ENCODE peak calls at places on chromosomes 2 and 18, in five cellular contexts. M is heart left ventricle, H is psoas muscle, R is choroid plexus epithelial cell, S is GM20000. G is an unnamed sample.

GRCh38 chr18:46577546-46577945 is 79.5 kb downstream of the LOXHD1 start:
- DNase-seq in S (no peak), H (no peak), R (no peak), M (no peak), G (no peak)

GRCh38 chr18:53426656-53427055 is 797.8 kb downstream of the MBD2 start:
- DNase-seq in H (no peak), M (no peak), R (peak), S (no peak), G (no peak)

GRCh38 chr2:66105354-66105753 is 329.6 kb upstream of the MEIS1 start:
- DNase-seq in H (no peak), R (no peak), S (no peak), M (no peak), G (no peak)

GRCh38 chr2:55073278-55073677 is 23.0 kb upstream of the RTN4 start:
- DNase-seq in S (no peak), M (no peak), R (no peak), H (no peak), G (no peak)

GRCh38 chr2:7825591-7826312 is 856.1 kb upstream of the ID2 start:
- DNase-seq in H (no peak), M (no peak), R (peak), S (peak), G (no peak)

GRCh38 chr2:162029287-162029901 is 44.6 kb downstream of the DPP4 start:
- DNase-seq in R (no peak), S (no peak), M (peak), H (peak), G (no peak)

GRCh38 chr2:8304821-8305766 is 376.8 kb upstream of the ID2 start:
- DNase-seq in M (no peak), R (no peak), S (no peak), H (no peak), G (no peak)

GRCh38 chr2:15363142-15363541 is 198.0 kb downstream of the NBAS start:
- DNase-seq in S (no peak), H (no peak), M (no peak), R (peak), G (no peak)

GRCh38 chr18:3007491-3007890 is 5.5 kb downstream of the LPIN2 start:
- DNase-seq in S (no peak), R (no peak), H (no peak), M (no peak), G (no peak)

GRCh38 chr2:23404426-23404825 is 19.4 kb downstream of the KLHL29 start:
- DNase-seq in M (no peak), S (peak), R (peak), H (no peak), G (no peak)

GRCh38 chr2:23381084-23381483 is 3.9 kb upstream of the KLHL29 start:
- DNase-seq in S (no peak), H (peak), M (peak), R (peak), G (no peak)

GRCh38 chr2:147204102-147204501 is 640.7 kb upstream of the ACVR2A start:
- DNase-seq in H (no peak), S (no peak), M (no peak), R (peak), G (no peak)

GRCh38 chr18:44946529-44947113 is 265.9 kb downstream of the SETBP1 start:
- DNase-seq in S (no peak), R (no peak), M (no peak), H (no peak), G (no peak)

GRCh38 chr2:75077909-75078308 is 119.5 kb downstream of the POLE4 start:
- DNase-seq in M (no peak), S (no peak), R (no peak), H (no peak), G (no peak)

DNA sequence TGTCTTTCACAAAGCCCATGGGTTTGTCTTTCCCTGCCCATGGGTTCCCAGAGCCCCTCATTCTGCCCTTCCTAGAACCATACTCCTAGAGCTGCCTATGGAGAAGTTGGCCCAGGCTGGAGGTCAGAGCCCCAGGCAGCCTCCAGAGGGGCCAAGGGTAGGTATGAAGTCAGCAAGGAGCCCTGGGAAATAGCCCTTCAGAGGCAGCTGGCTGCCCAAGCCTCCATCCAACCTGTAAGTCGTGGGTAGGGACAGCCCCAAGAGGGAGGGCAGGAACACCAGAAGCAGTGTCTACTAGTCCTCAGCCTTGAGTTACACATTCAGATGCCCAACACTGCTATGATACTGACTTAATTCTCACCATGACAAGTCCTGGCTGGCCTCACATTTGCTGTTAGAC is 49.5 kb downstream of the TMEM247 start:
- DNase-seq in S (no peak), H (no peak), M (no peak), R (no peak), G (no peak)
- TF ChIP-seq CTCF in S (no peak), H (no peak), M (no peak), R (no peak), G (no peak)

GRCh38 chr18:41396211-41396610 is 558.8 kb upstream of the PIK3C3 start:
- DNase-seq in R (no peak), H (no peak), S (no peak), M (no peak), G (no peak)

GRCh38 chr18:41391616-41392610 is 563.1 kb upstream of the PIK3C3 start:
- DNase-seq in H (peak), S (peak), M (peak), R (peak), G (no peak)

GRCh38 chr18:41389936-41390667 is 564.9 kb upstream of the PIK3C3 start:
- DNase-seq in R (no peak), M (peak), H (no peak), S (no peak), G (no peak)

GRCh38 chr18:41396861-41397260 is 558.2 kb upstream of the PIK3C3 start:
- DNase-seq in S (no peak), M (no peak), R (no peak), H (no peak), G (no peak)

DNA sequence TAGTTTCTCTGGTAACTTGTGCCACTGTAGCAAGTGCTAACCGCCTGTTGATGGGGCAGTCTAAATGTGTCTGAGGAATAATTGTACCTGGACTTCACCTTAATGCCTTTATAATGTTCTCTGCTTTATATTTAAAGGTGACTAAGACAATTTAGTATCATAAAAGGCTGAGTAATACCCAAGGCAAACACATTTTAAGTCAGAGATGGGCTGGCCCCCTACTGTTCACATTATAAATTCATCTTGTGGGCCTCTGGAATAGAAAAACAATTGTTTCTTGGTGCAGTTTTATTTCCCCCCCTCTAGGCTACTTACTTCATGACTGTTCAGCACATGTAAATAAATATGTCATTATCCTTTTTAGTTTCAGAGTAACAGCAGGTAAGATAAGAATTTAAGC is 559.3 kb upstream of the PIK3C3 start:
- DNase-seq in R (peak), S (no peak), H (no peak), M (no peak), G (no peak)
- TF ChIP-seq CTCF in R (peak), S (no peak), H (no peak), M (no peak), G (no peak)

DNA sequence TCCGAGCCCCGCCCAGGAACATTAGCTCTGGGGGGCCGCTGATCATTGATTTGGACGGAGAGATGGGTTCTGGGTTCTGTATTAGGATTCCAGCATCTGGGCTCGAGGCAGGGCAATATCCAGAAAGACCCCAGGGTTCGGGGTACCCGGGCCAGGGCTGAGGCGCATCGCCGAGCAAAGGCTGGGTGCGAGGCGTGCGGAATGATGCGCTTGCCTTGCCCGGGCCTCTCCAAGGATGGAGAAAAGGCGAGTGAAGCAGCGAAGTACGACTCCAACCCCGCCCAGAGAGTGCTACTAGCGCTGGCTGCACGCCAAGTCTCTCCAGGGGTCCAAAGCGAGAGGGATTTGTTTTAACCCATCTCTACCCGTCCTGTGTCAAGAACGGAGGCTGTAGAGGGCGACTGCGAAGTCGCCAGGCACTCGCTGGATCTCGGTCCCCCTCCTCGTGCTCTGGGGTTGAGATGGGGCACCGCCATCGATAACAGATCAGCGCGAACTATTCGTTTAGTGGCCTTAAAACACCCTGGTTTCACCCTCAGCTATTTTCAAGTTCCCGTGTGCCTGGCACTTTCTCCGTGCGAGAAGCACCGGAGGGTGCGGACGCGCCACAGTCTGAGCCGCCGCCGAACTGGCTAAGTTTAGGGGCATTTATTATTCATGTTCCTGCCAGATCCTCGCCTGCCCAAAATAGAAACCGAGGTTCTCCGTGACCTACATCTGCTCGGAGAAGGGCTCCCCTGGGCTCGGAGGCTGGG is 1.9 kb downstream of the ADCYAP1 start:
- DNase-seq in R (peak), M (no peak), S (no peak), H (no peak), G (no peak)
- TF ChIP-seq CTCF in R (no peak), M (no peak), S (no peak), H (no peak), G (no peak)

DNA sequence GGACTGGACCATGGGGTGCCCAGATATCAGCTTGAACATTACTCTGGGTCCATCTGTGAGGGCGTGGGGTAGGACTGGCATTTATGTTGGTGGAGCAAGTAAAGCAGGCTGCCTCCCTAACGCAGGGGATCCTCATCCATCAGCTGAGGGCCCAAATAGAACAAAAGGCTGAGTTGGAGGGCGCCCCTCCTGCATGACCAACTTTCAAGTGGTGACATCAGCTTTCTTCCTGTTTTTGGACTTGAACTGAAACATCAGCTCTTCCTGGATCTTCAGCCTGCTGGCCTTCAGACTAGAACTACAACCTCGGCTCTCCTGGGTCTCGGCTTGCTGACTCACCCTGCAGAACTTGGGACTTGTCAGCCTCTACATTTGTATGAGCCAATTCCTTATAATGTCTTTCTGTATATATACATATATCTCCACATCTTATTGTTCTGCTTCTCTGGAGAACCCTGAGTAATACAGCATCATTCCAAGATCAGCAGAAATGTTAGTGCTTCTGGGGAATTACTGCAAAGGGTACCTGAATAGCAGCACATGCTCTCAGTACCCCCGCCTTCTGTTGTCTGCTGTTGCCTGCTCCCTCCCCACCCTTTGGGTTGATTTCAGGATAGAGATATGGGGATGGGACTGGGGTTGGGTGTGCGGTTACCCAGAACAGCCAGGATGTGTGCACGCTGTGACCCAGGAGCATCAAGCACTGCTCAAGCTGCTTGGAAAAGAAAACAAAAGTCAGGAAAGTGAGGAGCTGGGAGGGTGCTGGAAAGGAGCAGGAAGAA is 20.0 kb downstream of the TMEM127 start:
- DNase-seq in R (peak), S (no peak), H (no peak), M (no peak), G (no peak)
- TF ChIP-seq CTCF in R (no peak), S (no peak), H (no peak), M (no peak), G (no peak)

GRCh38 chr2:203002054-203002821 is 12.4 kb upstream of the NBEAL1 start:
- DNase-seq in S (no peak), R (peak), M (no peak), H (no peak), G (no peak)
- TF ChIP-seq CTCF in S (no peak), R (no peak), M (no peak), H (no peak), G (no peak)

G was measured in D721Med.